ENCODE peak calls at places on chromosomes 1 and 21, in nine cellular contexts. W is stimulated activated CD8-positive, alpha-beta memory T cell treated with anti-CD3 and anti-CD28 coated beads, Interleukin-15, amount 100 ng/mL, for 4 hours; R is ovary; S is activated gamma-delta T cell; O is glomerular endothelial cell; Q is neural crest cell; N is stimulated activated CD4-positive, alpha-beta T cell treated with anti-CD3 and anti-CD28 coated beads, Interleukin-4, amount 100 ng/mL, for 48 hours; K is EL; Y is mesothelial cell of epicardium. X is an unnamed sample.

GRCh38 chr21:36543924-36544323 is 64.0 kb upstream of the CLDN14 start:
- DNase-seq in W (no peak), R (no peak), S (no peak), O (no peak), Q (no peak), N (no peak), K (no peak), Y (no peak), X (no peak)

GRCh38 chr1:161480381-161481035 is 24.7 kb upstream of the FCGR2A start:
- DNase-seq in W (no peak), R (no peak), S (no peak), O (no peak), Q (no peak), N (no peak), K (no peak), Y (no peak), X (no peak)

GRCh38 chr1:119008483-119009299 is 20.5 kb upstream of the TBX15 start:
- DNase-seq in W (no peak), R (no peak), S (no peak), O (peak; percentile 22), Q (no peak), N (no peak), K (peak; percentile 75), Y (no peak), X (no peak)

GRCh38 chr1:193448682-193449461 is 262.5 kb upstream of the B3GALT2 start:
- DNase-seq in W (no peak), R (no peak), S (no peak), O (no peak), Q (no peak), N (no peak), K (no peak), Y (no peak), X (no peak)

GRCh38 chr1:155858805-155859233 is 548 bp upstream of the SYT11 start:
- DNase-seq in W (no peak), R (peak; percentile 64), S (no peak), O (no peak), Q (no peak), N (no peak), K (no peak), Y (no peak), X (no peak)

GRCh38 chr1:168665975-168666374 is 63.0 kb downstream of the DPT start:
- DNase-seq in W (no peak), R (no peak), S (no peak), O (no peak), Q (no peak), N (no peak), K (no peak), Y (no peak), X (no peak)

GRCh38 chr1:208782186-208782585 is 538.0 kb upstream of the PLXNA2 start:
- DNase-seq in W (no peak), R (no peak), S (no peak), O (no peak), Q (no peak), N (no peak), K (no peak), Y (no peak), X (no peak)

GRCh38 chr1:2352341-2353214 is 38.8 kb downstream of the MORN1 start:
- DNase-seq in W (no peak), R (no peak), S (no peak), O (no peak), Q (no peak), N (no peak), K (no peak), Y (peak; percentile 18), X (no peak)

GRCh38 chr1:39866767-39867166 is 16.5 kb downstream of the TRIT1 start:
- DNase-seq in W (no peak), R (no peak), S (no peak), O (no peak), Q (no peak), N (no peak), K (peak; percentile 83), Y (no peak), X (no peak)

GRCh38 chr1:218460367-218460766 is 115.2 kb downstream of the TGFB2 start:
- DNase-seq in W (no peak), R (peak; percentile 62), S (no peak), O (no peak), Q (no peak), N (no peak), K (peak; percentile 77), Y (no peak), X (no peak)

GRCh38 chr1:167566766-167567165 is 13.2 kb upstream of the CREG1 start:
- DNase-seq in W (no peak), R (no peak), S (no peak), O (no peak), Q (no peak), N (no peak), K (no peak), Y (no peak), X (no peak)

GRCh38 chr1:2046225-2046917 is 3.8 kb upstream of the PRKCZ start:
- DNase-seq in W (no peak), R (no peak), S (no peak), O (no peak), Q (peak; percentile 53), N (peak; percentile 44), K (no peak), Y (no peak), X (peak; percentile 90)

GRCh38 chr1:12631571-12631970 is 12.3 kb upstream of the AADACL4 start:
- DNase-seq in W (no peak), R (no peak), S (no peak), O (no peak), Q (no peak), N (no peak), K (no peak), Y (no peak), X (no peak)

GRCh38 chr1:72830606-72831390 is 548.5 kb upstream of the NEGR1 start:
- DNase-seq in W (no peak), R (no peak), S (no peak), O (no peak), Q (no peak), N (no peak), K (no peak), Y (no peak), X (no peak)

GRCh38 chr21:45371092-45371491 is 33.9 kb upstream of the COL18A1 start:
- DNase-seq in W (no peak), R (no peak), S (no peak), O (no peak), Q (no peak), N (no peak), K (no peak), Y (no peak), X (no peak)

GRCh38 chr1:154899041-154899440 is 29.0 kb upstream of the KCNN3 start:
- DNase-seq in W (no peak), R (no peak), S (no peak), O (no peak), Q (no peak), N (no peak), K (no peak), Y (no peak), X (no peak)

GRCh38 chr1:107776898-107777663 is 187.9 kb downstream of the VAV3 start:
- DNase-seq in W (no peak), R (no peak), S (no peak), O (no peak), Q (no peak), N (no peak), K (no peak), Y (no peak), X (no peak)

GRCh38 chr1:12798911-12799310 is 7.7 kb downstream of the PRAMEF1 start:
- DNase-seq in W (no peak), R (no peak), S (no peak), O (no peak), Q (no peak), N (no peak), K (no peak), Y (no peak), X (no peak)

GRCh38 chr1:246373828-246374569 is 133.1 kb downstream of the SMYD3 start:
- DNase-seq in W (no peak), R (no peak), S (no peak), O (no peak), Q (no peak), N (no peak), K (no peak), Y (no peak), X (no peak)

GRCh38 chr21:41283211-41283818 is 33.3 kb upstream of the FAM3B start:
- DNase-seq in W (no peak), R (peak; percentile 62), S (no peak), O (peak; percentile 57), Q (peak; percentile 33), N (peak; percentile 28), K (peak; percentile 79), Y (no peak), X (peak; percentile 20)

GRCh38 chr1:201348211-201348566 is 29.3 kb downstream of the TNNT2 start:
- DNase-seq in W (no peak), R (no peak), S (no peak), O (no peak), Q (peak; percentile 44), N (peak; percentile 12), K (peak; percentile 67), Y (no peak), X (peak; percentile 84)

GRCh38 chr1:21734526-21734925 is 48.4 kb downstream of the USP48 start:
- DNase-seq in W (no peak), R (no peak), S (no peak), O (no peak), Q (no peak), N (no peak), K (no peak), Y (no peak), X (no peak)

GRCh38 chr21:18985584-18985983 is 582.0 kb upstream of the TMPRSS15 start:
- DNase-seq in W (no peak), R (no peak), S (no peak), O (no peak), Q (no peak), N (no peak), K (no peak), Y (no peak), X (no peak)

GRCh38 chr1:197441990-197442389 is 173.9 kb downstream of the CRB1 start:
- DNase-seq in W (no peak), R (peak; percentile 42), S (no peak), O (no peak), Q (no peak), N (no peak), K (peak; percentile 18), Y (no peak), X (no peak)

GRCh38 chr1:7594002-7594713 is 176.9 kb upstream of the VAMP3 start:
- DNase-seq in W (no peak), R (no peak), S (no peak), O (no peak), Q (no peak), N (no peak), K (no peak), Y (peak; percentile 9), X (no peak)

GRCh38 chr1:100896481-100896982 is 642 bp downstream of the SLC30A7 start:
- DNase-seq in W (peak; percentile 8), R (no peak), S (no peak), O (no peak), Q (no peak), N (peak; percentile 34), K (peak; percentile 60), Y (no peak), X (no peak)

GRCh38 chr1:30753660-30754123 is 3.9 kb downstream of the LAPTM5 start:
- DNase-seq in W (no peak), R (no peak), S (no peak), O (no peak), Q (no peak), N (no peak), K (no peak), Y (no peak), X (no peak)

GRCh38 chr1:167654975-167655575 is 25.0 kb downstream of the RCSD1 start:
- DNase-seq in W (no peak), R (no peak), S (no peak), O (no peak), Q (no peak), N (no peak), K (no peak), Y (no peak), X (no peak)

GRCh38 chr1:235056937-235057336 is 71.7 kb downstream of the TOMM20 start:
- DNase-seq in W (no peak), R (no peak), S (no peak), O (no peak), Q (no peak), N (no peak), K (no peak), Y (no peak), X (no peak)

GRCh38 chr1:198254521-198254920 is 97.7 kb downstream of the NEK7 start:
- DNase-seq in W (no peak), R (no peak), S (no peak), O (no peak), Q (no peak), N (no peak), K (no peak), Y (no peak), X (no peak)

GRCh38 chr1:40030528-40031135 is 9.9 kb upstream of the CAP1 start:
- DNase-seq in W (no peak), R (no peak), S (no peak), O (no peak), Q (no peak), N (no peak), K (peak; percentile 58), Y (no peak), X (no peak)